ENCODE peak calls at places on chromosomes 16 and 17, in nine cellular contexts. J is brain microvascular endothelial cell, E is trophoblast cell, A is psoas muscle, X is neural progenitor cell, W is PC-3, B is thoracic aorta, U is transverse colon, F is esophagus squamous epithelium. D is an unnamed sample.

GRCh38 chr16:14351647-14352046 is 278.4 kb downstream of the PARN start:
- DNase-seq in J (no peak), X (no peak), E (peak), B (no peak), U (no peak), W (peak), A (no peak), F (no peak), D (no peak)

GRCh38 chr16:50326835-50327465 is 41.8 kb downstream of the BRD7 start:
- DNase-seq in J (peak), E (peak), W (peak), A (peak), X (peak), U (no peak), B (no peak), F (no peak), D (peak)

GRCh38 chr16:69561901-69562300 is 3.9 kb upstream of the NFAT5 start:
- DNase-seq in B (no peak), W (no peak), F (no peak), J (no peak), A (no peak), U (no peak), E (no peak), X (no peak), D (no peak)

GRCh38 chr16:30368122-30368791 is 2.0 kb downstream of the TBC1D10B start:
- DNase-seq in F (no peak), J (peak), B (no peak), W (peak), X (no peak), U (no peak), A (no peak), E (peak), D (no peak)

GRCh38 chr17:41453069-41453468 is 12.3 kb upstream of the KRT38 start:
- DNase-seq in W (no peak), U (no peak), J (no peak), E (no peak), A (no peak), B (no peak), X (no peak), F (no peak), D (no peak)

GRCh38 chr17:61453563-61453962 is 1.3 kb downstream of the TBX4 start:
- DNase-seq in U (no peak), W (peak), J (no peak), X (no peak), E (no peak), B (no peak), A (no peak), F (no peak), D (no peak)

GRCh38 chr16:51286272-51286671 is 135.2 kb upstream of the SALL1 start:
- DNase-seq in J (no peak), W (no peak), B (no peak), U (no peak), A (no peak), X (no peak), E (no peak), F (no peak), D (no peak)

GRCh38 chr17:74145756-74146155 is 57.7 kb upstream of the RPL38 start:
- DNase-seq in E (no peak), W (no peak), U (no peak), J (no peak), B (no peak), F (no peak), A (no peak), X (no peak), D (no peak)

GRCh38 chr16:66894948-66895696 is 14.8 kb downstream of the PDP2 start:
- DNase-seq in B (no peak), E (peak), W (peak), A (peak), F (peak), U (peak), J (peak), X (peak), D (peak)

GRCh38 chr17:51045616-51046526 is 74.8 kb downstream of the SPAG9 start:
- DNase-seq in B (no peak), J (no peak), W (no peak), F (no peak), U (no peak), X (peak), A (no peak), E (no peak), D (no peak)

GRCh38 chr17:63984651-63985386 is 12.1 kb upstream of the SCN4A start:
- DNase-seq in U (peak), A (peak), W (peak), F (no peak), J (peak), X (no peak), B (peak), E (no peak), D (peak)

GRCh38 chr16:57202095-57202886 is 16.2 kb downstream of the RSPRY1 start:
- DNase-seq in A (no peak), E (no peak), B (no peak), J (no peak), U (no peak), F (no peak), W (no peak), X (no peak), D (no peak)

GRCh38 chr16:31110106-31111034 is 2.2 kb downstream of the BCKDK start:
- DNase-seq in B (no peak), X (no peak), A (no peak), W (peak), J (no peak), E (no peak), U (no peak), F (no peak), D (no peak)

GRCh38 chr17:72726936-72727335 is 365.6 kb downstream of the SLC39A11 start:
- DNase-seq in W (peak), U (peak), J (peak), E (no peak), B (no peak), F (no peak), X (no peak), A (no peak), D (peak)

GRCh38 chr16:8571061-8571596 is 19.2 kb downstream of the TMEM114 start:
- DNase-seq in E (no peak), B (no peak), A (no peak), W (no peak), X (peak), J (peak), F (no peak), U (no peak), D (no peak)

GRCh38 chr16:68387301-68387700 is 61.0 kb downstream of the SMPD3 start:
- DNase-seq in W (no peak), U (peak), F (no peak), E (no peak), X (peak), A (no peak), B (no peak), J (no peak), D (no peak)

GRCh38 chr16:77898671-77899211 is 110.4 kb downstream of the VAT1L start:
- DNase-seq in U (no peak), A (no peak), W (no peak), F (no peak), B (no peak), J (no peak), X (no peak), E (no peak), D (no peak)

GRCh38 chr16:69073181-69073669 is 32.2 kb upstream of the HAS3 start:
- DNase-seq in U (no peak), F (no peak), J (peak), W (peak), B (no peak), E (peak), X (no peak), A (no peak), D (no peak)

GRCh38 chr17:50637829-50638571 is 3.3 kb downstream of the ABCC3 start:
- DNase-seq in E (no peak), F (no peak), U (no peak), A (no peak), B (no peak), J (no peak), X (no peak), W (peak), D (no peak)

GRCh38 chr16:11268921-11269375 is at the start of gene TNP2:
- DNase-seq in F (no peak), X (no peak), E (no peak), A (no peak), W (no peak), U (no peak), B (no peak), J (no peak), D (no peak)

GRCh38 chr16:66961065-66961744 is at the start of gene CES3:
- DNase-seq in J (peak), W (peak), A (peak), F (no peak), B (no peak), X (peak), E (peak), U (peak), D (peak)

GRCh38 chr16:14494396-14494795 is 135.7 kb downstream of the PARN start:
- DNase-seq in U (no peak), F (no peak), A (no peak), E (no peak), B (no peak), J (no peak), W (no peak), X (no peak), D (no peak)

GRCh38 chr16:81511371-81511770 is 66.8 kb downstream of the CMIP start:
- DNase-seq in U (no peak), W (peak), B (no peak), E (peak), F (no peak), J (peak), X (no peak), A (no peak), D (no peak)

GRCh38 chr17:65050438-65050837 is 6.1 kb downstream of the GNA13 start:
- DNase-seq in J (no peak), F (no peak), X (no peak), E (no peak), B (no peak), U (no peak), W (no peak), A (no peak), D (no peak)
- H3K27ac ChIP-seq in J (no peak), F (no peak), X (no peak), E (no peak), B (no peak), U (peak), W (no peak), A (peak), D (no peak)

GRCh38 chr16:84527486-84528269 is 23.2 kb upstream of the MEAK7 start:
- DNase-seq in E (no peak), J (no peak), A (no peak), B (no peak), F (no peak), U (no peak), X (no peak), W (no peak), D (no peak)
- H3K4me3 ChIP-seq in E (no peak), J (no peak), A (peak), B (peak), F (peak), U (no peak), X (no peak), W (no peak), D (no peak)

GRCh38 chr17:28372203-28372944 is 880 bp downstream of the SARM1 start:
- DNase-seq in E (no peak), X (peak), J (no peak), U (no peak), W (no peak), A (peak), B (no peak), F (no peak), D (no peak)
- H3K27ac ChIP-seq in E (no peak), X (no peak), J (peak), U (peak), W (no peak), A (no peak), B (peak), F (peak), D (peak)

GRCh38 chr17:48560452-48560817 is 15.5 kb upstream of the HOXB2 start:
- DNase-seq in J (no peak), E (no peak), F (no peak), B (no peak), U (no peak), A (no peak), W (no peak), X (no peak), D (no peak)
- H3K4me3 ChIP-seq in J (no peak), E (no peak), F (no peak), B (no peak), U (no peak), A (no peak), W (no peak), X (no peak), D (no peak)

GRCh38 chr17:77148959-77149510 is 8.3 kb downstream of the SEC14L1 start:
- DNase-seq in A (no peak), U (no peak), F (no peak), E (no peak), J (no peak), X (no peak), W (no peak), B (no peak), D (no peak)
- H3K27ac ChIP-seq in A (peak), U (peak), F (peak), E (no peak), J (no peak), X (no peak), W (no peak), B (no peak), D (no peak)

GRCh38 chr16:89114159-89114981 is 20.7 kb downstream of the ACSF3 start:
- DNase-seq in J (peak), A (peak), B (no peak), F (no peak), U (peak), W (no peak), E (no peak), X (peak), D (no peak)
- H3K4me3 ChIP-seq in J (no peak), A (no peak), B (peak), F (peak), U (no peak), W (no peak), E (no peak), X (no peak), D (peak)